ENCODE peak calls at places on chromosomes 11 and 22, in ten cellular contexts. W is iris pigment epithelial cell; L is stimulated activated CD4-positive, alpha-beta T cell treated with anti-CD3 and anti-CD28 coated beads, Interleukin-4, amount 100 ng/mL, for 24 hours; G is NCI-H1436; O is stimulated activated CD8-positive, alpha-beta memory T cell treated with anti-CD3 and anti-CD28 coated beads, Interleukin-4, amount 100 ng/mL, for 48 hours; R is activated T-helper 1 cell treated with Interleukin-2 at 50 U/mL for 16 hours; Z is Daoy; Q is CD8-positive, alpha-beta T cell; H is activated naive CD4-positive, alpha-beta T cell; P is right cardiac atrium. A is an unnamed sample.

GRCh38 chr22:30857791-30858190 is 110.8 kb downstream of the MORC2 start:
- DNase-seq in W (no peak), L (no peak), G (no peak), O (no peak), R (no peak), Z (no peak), Q (no peak), H (no peak), P (no peak), A (no peak)

GRCh38 chr11:95076416-95076815 is 9.7 kb downstream of the SRSF8 start:
- DNase-seq in W (peak), L (no peak), G (no peak), O (no peak), R (no peak), Z (no peak), Q (no peak), H (no peak), P (no peak), A (no peak)

GRCh38 chr11:111220716-111221115 is 24.8 kb upstream of the POU2AF2 start:
- DNase-seq in W (peak), L (no peak), G (no peak), O (no peak), R (no peak), Z (no peak), Q (no peak), H (no peak), P (no peak), A (no peak)

GRCh38 chr11:5689551-5689983 is at the start of gene TRIM22:
- DNase-seq in W (peak), L (peak), G (no peak), O (peak), R (peak), Z (peak), Q (peak), H (peak), P (no peak), A (peak)

GRCh38 chr11:697028-697491 is 1.4 kb downstream of the TMEM80 start:
- DNase-seq in W (peak), L (no peak), G (no peak), O (no peak), R (no peak), Z (peak), Q (no peak), H (no peak), P (peak), A (peak)

GRCh38 chr22:46366327-46366731 is 30.8 kb downstream of the TRMU start:
- DNase-seq in W (no peak), L (no peak), G (no peak), O (no peak), R (no peak), Z (no peak), Q (no peak), H (no peak), P (peak), A (no peak)

GRCh38 chr11:71218789-71219499 is 33.4 kb downstream of the SHANK2 start:
- DNase-seq in W (no peak), L (no peak), G (no peak), O (no peak), R (no peak), Z (no peak), Q (no peak), H (no peak), P (no peak), A (no peak)

GRCh38 chr11:118084247-118084646 is 2.5 kb downstream of the SMIM35 start:
- DNase-seq in W (peak), L (no peak), G (no peak), O (no peak), R (no peak), Z (no peak), Q (no peak), H (no peak), P (no peak), A (peak)

GRCh38 chr11:110907629-110908028 is 195.4 kb upstream of the ARHGAP20 start:
- DNase-seq in W (peak), L (no peak), G (no peak), O (no peak), R (no peak), Z (no peak), Q (no peak), H (no peak), P (no peak), A (peak)

GRCh38 chr22:22358686-22359085 is 114.1 kb downstream of the VPREB1 start:
- DNase-seq in W (no peak), L (no peak), G (no peak), O (no peak), R (no peak), Z (no peak), Q (no peak), H (no peak), P (no peak), A (no peak)

GRCh38 chr11:9765320-9766101 is 101.6 kb downstream of the SWAP70 start:
- DNase-seq in W (peak), L (no peak), G (peak), O (no peak), R (no peak), Z (peak), Q (no peak), H (no peak), P (peak), A (no peak)

A was measured in SIG-M5.